ENCODE peak calls at places on chromosomes 2 and 18, in four cellular contexts. Q is A549, L is K562, Y is tibial nerve. A is an unnamed sample. For H3K4me1, the result is how much of the 10 kb centered on the place peaks cover.

GRCh38 chr18:63445067-63445466 is 22.8 kb upstream of the VPS4B start:
- DNase-seq in Q (no peak), Y (no peak), L (no peak), A (no peak)

GRCh38 chr2:64454316-64455030 is 511 bp downstream of the LGALSL start:
- DNase-seq in Q (peak), Y (no peak), L (peak), A (no peak)

GRCh38 chr18:44955825-44956224 is 275.1 kb downstream of the SETBP1 start:
- DNase-seq in Q (no peak), Y (no peak), L (no peak), A (no peak)

GRCh38 chr18:1133541-1133940 is 228.9 kb downstream of the ADCYAP1 start:
- DNase-seq in L (no peak), Q (no peak), Y (no peak), A (no peak)

GRCh38 chr2:33272001-33272400 is 204.4 kb upstream of the RASGRP3 start:
- DNase-seq in Q (no peak), Y (no peak), L (no peak), A (no peak)

GRCh38 chr2:218329027-218329825 is 27.4 kb upstream of the CATIP start:
- DNase-seq in Y (no peak), Q (no peak), L (no peak), A (no peak)

GRCh38 chr18:77366725-77367641 is 117.3 kb downstream of the GALR1 start:
- DNase-seq in L (no peak), Y (peak), Q (peak), A (no peak)

GRCh38 chr2:132747046-132747445 is 77.0 kb upstream of the LYPD1 start:
- DNase-seq in Q (no peak), L (no peak), Y (no peak), A (no peak)

GRCh38 chr2:240989451-240990265 is 8.8 kb upstream of the SNED1 start:
- DNase-seq in L (peak), Y (peak), Q (peak), A (no peak)

GRCh38 chr2:10884530-10885478 is 26.9 kb upstream of the KCNF1 start:
- DNase-seq in Q (no peak), Y (no peak), L (no peak), A (no peak)

GRCh38 chr18:31549416-31549815 is 42.3 kb upstream of the TTR start:
- DNase-seq in Q (no peak), L (no peak), Y (no peak), A (no peak)

GRCh38 chr2:106030287-106031268 is 163.5 kb downstream of the UXS1 start:
- DNase-seq in Q (peak), L (no peak), Y (no peak), A (no peak)

GRCh38 chr2:75186829-75187228 is 12.5 kb downstream of the TACR1 start:
- DNase-seq in L (no peak), Q (no peak), Y (no peak), A (no peak)

GRCh38 chr2:71226965-71227560 is at the start of gene PAIP2B:
- DNase-seq in Y (peak), Q (peak), L (peak), A (peak)

GRCh38 chr2:117738991-117739839 is 75.3 kb upstream of the DDX18 start:
- DNase-seq in L (no peak), Y (no peak), Q (no peak), A (no peak)

GRCh38 chr2:104854507-104855173 is 725 bp downstream of the POU3F3 start:
- DNase-seq in L (no peak), Q (no peak), Y (no peak), A (no peak)

GRCh38 chr18:63237911-63238710 is 81.5 kb downstream of the BCL2 start:
- DNase-seq in Q (peak), L (no peak), Y (no peak), A (no peak)

GRCh38 chr2:239459581-239459980 is 58.8 kb upstream of the HDAC4 start:
- DNase-seq in L (no peak), Y (no peak), Q (no peak), A (no peak)

GRCh38 chr2:179253226-179253625 is 11.4 kb downstream of the SESTD1 start:
- DNase-seq in Y (no peak), Q (no peak), L (no peak), A (no peak)

GRCh38 chr2:240688563-240688919 is 3.1 kb upstream of the AQP12A start:
- DNase-seq in Q (no peak), Y (no peak), L (no peak), A (no peak)

DNA sequence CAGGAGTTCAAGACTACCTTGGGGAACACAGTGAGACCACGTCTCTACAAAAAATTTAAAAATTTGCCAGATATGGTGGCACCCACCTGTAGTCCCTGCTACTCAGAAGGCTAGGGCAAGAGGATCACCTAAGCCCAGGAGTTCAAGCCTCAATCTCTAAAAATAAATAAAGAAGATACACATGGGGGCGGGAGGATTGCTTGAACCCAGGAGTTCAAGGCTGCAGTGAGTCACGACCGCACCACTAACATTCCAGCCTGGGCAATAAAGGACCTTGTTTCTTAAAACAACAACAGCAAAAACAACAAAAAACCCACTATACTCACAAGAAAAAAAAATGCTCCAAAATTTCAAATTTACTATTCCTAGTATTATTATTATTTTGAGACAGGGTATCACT is 10.0 kb upstream of the ICA1L start:
- DNase-seq in L (no peak), Q (no peak), Y (no peak), A (no peak)
- TF ChIP-seq CTCF in L (no peak), Q (no peak), Y (no peak), A (no peak)

GRCh38 chr2:61165946-61166345 is 4.0 kb downstream of the C2orf74 start:
- DNase-seq in L (peak), Y (no peak), Q (no peak), A (no peak)
- TF ChIP-seq POLR2A in L (no peak), Y (no peak), Q (no peak), A (no peak)

GRCh38 chr2:136381722-136382633 is 264.0 kb upstream of the CXCR4 start:
- DNase-seq in Y (no peak), L (no peak), Q (no peak), A (no peak)

GRCh38 chr2:136384541-136385303 is 266.8 kb upstream of the CXCR4 start:
- DNase-seq in Q (peak), Y (no peak), L (peak), A (no peak)

GRCh38 chr2:136378712-136379595 is 261.0 kb upstream of the CXCR4 start:
- DNase-seq in Q (peak), Y (no peak), L (peak), A (no peak)

GRCh38 chr2:136383161-136383560 is 265.2 kb upstream of the CXCR4 start:
- DNase-seq in L (no peak), Y (no peak), Q (no peak), A (no peak)

DNA sequence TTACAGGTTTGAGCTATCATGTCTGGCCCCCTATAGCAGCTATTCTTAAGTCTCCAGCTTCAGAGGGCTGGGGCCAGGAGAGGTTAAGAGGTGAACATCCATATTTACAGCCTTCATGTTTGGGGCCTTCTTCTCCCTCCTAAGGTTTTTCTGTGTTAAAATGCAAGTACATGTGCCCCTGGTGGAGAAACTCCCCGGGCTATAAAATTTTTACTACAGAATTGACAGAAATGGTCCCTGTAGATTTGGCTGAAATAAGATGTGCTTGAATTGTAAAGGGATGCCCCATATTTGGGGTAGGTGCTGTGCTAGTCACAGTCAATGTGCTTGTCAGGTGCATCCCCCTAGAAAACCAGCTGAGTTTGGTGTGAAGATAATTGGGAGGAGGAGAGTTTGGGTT is 263.3 kb upstream of the CXCR4 start:
- DNase-seq in Q (no peak), Y (no peak), L (no peak), A (no peak)
- H3K4me1 ChIP-seq in Q (under half), Y (under half), L (under half), A (under half)

GRCh38 chr18:11859903-11860407 is 8.7 kb downstream of the CHMP1B start:
- DNase-seq in Q (peak), Y (no peak), L (no peak), A (no peak)
- TF ChIP-seq CTCF in Q (peak), Y (no peak), L (peak), A (no peak)

GRCh38 chr2:127453392-127454171 is 35.4 kb downstream of the PROC start:
- DNase-seq in Y (no peak), L (peak), Q (peak), A (no peak)
- TF ChIP-seq POLR2A in Y (no peak), L (no peak), Q (no peak), A (no peak)

GRCh38 chr2:85247591-85247990 is 80.2 kb downstream of the TGOLN2 start:
- DNase-seq in L (no peak), Q (no peak), Y (no peak), A (no peak)

GRCh38 chr2:85248741-85249524 is 78.9 kb downstream of the TGOLN2 start:
- DNase-seq in Q (peak), L (no peak), Y (no peak), A (no peak)

GRCh38 chr2:85250045-85250444 is 77.7 kb downstream of the TGOLN2 start:
- DNase-seq in L (no peak), Q (no peak), Y (no peak), A (no peak)

GRCh38 chr2:85253890-85254289 is 73.9 kb downstream of the TGOLN2 start:
- DNase-seq in Q (no peak), L (no peak), Y (no peak), A (no peak)

DNA sequence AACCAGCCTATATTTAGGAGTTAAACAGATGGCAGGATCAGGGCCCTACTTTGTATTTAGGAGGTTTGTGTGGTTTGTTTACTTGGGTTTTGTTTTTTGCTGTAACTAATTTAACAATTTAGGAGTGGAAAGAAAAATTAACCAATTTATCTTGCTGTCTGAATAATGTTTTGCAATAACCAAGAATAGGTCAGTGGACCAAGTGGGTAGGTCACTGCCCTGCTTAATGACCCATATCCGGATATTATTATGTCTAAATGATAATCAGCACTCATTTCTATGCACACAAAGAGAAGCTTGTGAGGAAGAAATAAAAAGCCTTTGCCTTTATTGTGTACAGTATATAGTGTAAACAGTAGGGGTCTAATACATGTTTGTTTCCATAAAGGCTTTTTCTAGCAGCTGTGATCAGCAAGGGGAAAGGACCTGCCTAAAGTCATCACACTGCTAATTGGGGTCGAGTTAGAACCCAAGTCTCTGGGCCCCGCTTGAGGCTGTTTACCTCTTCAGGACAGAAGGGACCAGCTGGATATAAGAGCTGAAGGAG is 76.6 kb downstream of the TGOLN2 start:
- DNase-seq in Q (no peak), L (no peak), Y (no peak), A (no peak)
- H3K4me1 ChIP-seq in Q (under half), L (under half), Y (half or more), A (half or more)

GRCh38 chr18:58991127-58991798 is 126.6 kb downstream of the ZNF532 start:
- DNase-seq in Y (no peak), L (no peak), Q (no peak), A (no peak)
- TF ChIP-seq CTCF in Y (no peak), L (no peak), Q (no peak), A (no peak)

GRCh38 chr2:207662203-207662602 is 37.0 kb upstream of the METTL21A start:
- DNase-seq in L (no peak), Y (no peak), Q (no peak), A (no peak)
- TF ChIP-seq POLR2A in L (no peak), Y (no peak), Q (no peak), A (no peak)

DNA sequence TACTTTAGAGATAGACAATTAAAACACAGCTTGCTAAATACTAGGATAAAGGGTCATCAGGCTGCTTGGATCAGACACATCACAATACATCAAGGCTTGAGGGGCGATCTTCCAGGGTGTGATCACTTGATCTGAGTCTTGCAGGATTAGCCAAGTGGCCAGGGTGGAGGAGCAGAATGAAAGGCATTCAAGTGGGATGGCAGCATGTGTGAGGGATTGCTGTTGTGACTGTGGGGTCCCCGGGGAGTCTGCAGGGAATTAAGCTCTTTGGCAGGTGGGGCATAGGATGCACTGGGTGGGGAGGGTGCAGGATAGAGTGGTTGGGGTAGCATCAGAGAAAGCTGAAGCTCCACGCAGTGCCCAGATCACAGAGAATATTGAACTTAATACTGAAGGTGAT is 58.0 kb upstream of the TMEM163 start:
- DNase-seq in Q (no peak), L (no peak), Y (no peak), A (no peak)
- H3K4me1 ChIP-seq in Q (under half), L (under half), Y (under half), A (under half)

A was measured in esophagus squamous epithelium.